ENCODE peak calls at places on chromosomes 3 and 15, in six cellular contexts. S, R, P, F, J and G are unnamed samples.
A peak's percentile ranks its signal among the peaks of the same experiment; 100 is the strongest.

GRCh38 chr3:194166682-194167479 is 30.9 kb downstream of the HES1 start:
- DNase-seq in P (no peak), J (no peak), S (no peak), F (no peak), R (no peak), G (peak; percentile 63)

GRCh38 chr15:80418892-80419537 is 14.8 kb downstream of the ARNT2 start:
- DNase-seq in J (no peak), F (peak; percentile 57), S (peak; percentile 33), R (peak; percentile 61), P (no peak), G (peak; percentile 75)

GRCh38 chr3:111749171-111750170 is 109.6 kb upstream of the PHLDB2 start:
- DNase-seq in J (no peak), F (no peak), P (no peak), S (no peak), R (no peak), G (peak; percentile 14)

GRCh38 chr3:15728766-15729165 is 69.0 kb downstream of the ANKRD28 start:
- DNase-seq in S (no peak), P (no peak), R (no peak), J (no peak), F (no peak), G (no peak)

GRCh38 chr3:192947421-192947820 is 29.8 kb upstream of the MB21D2 start:
- DNase-seq in R (no peak), F (no peak), S (no peak), P (no peak), J (no peak), G (no peak)

GRCh38 chr3:42511196-42511595 is 8.8 kb downstream of the VIPR1 start:
- DNase-seq in R (no peak), J (no peak), S (no peak), P (no peak), F (no peak), G (no peak)

GRCh38 chr15:50066202-50066601 is 52.8 kb downstream of the ATP8B4 start:
- DNase-seq in J (no peak), R (no peak), P (no peak), F (peak; percentile 34), S (no peak), G (no peak)

GRCh38 chr3:111392911-111393351 is 149.1 kb upstream of the CD96 start:
- DNase-seq in S (no peak), R (no peak), J (no peak), P (no peak), F (peak; percentile 16), G (no peak)

GRCh38 chr3:114706591-114707224 is 412.9 kb downstream of the TIGIT start:
- DNase-seq in F (no peak), R (peak; percentile 7), S (no peak), J (no peak), P (no peak), G (no peak)

GRCh38 chr15:35567392-35567791 is 21.4 kb upstream of the DPH6 start:
- DNase-seq in S (no peak), P (no peak), J (no peak), R (no peak), F (no peak), G (no peak)

GRCh38 chr3:172261053-172261452 is 187.2 kb downstream of the GHSR start:
- DNase-seq in S (no peak), J (no peak), R (no peak), P (no peak), F (no peak), G (no peak)

GRCh38 chr3:62095756-62096155 is 277.6 kb downstream of the FEZF2 start:
- DNase-seq in J (no peak), P (no peak), F (no peak), R (no peak), S (no peak), G (no peak)

GRCh38 chr15:39188930-39189329 is 391.9 kb upstream of the THBS1 start:
- DNase-seq in P (no peak), S (no peak), J (no peak), F (no peak), R (no peak), G (no peak)

GRCh38 chr3:12681586-12682371 is 17.9 kb upstream of the RAF1 start:
- DNase-seq in R (no peak), J (no peak), F (no peak), P (no peak), S (no peak), G (no peak)

GRCh38 chr15:37771462-37771861 is 163.0 kb upstream of the TMCO5A start:
- DNase-seq in P (no peak), R (no peak), F (no peak), S (no peak), J (no peak), G (no peak)

GRCh38 chr3:9101286-9101685 is 138.0 kb upstream of the RAD18 start:
- DNase-seq in F (no peak), R (no peak), P (no peak), S (no peak), J (no peak), G (no peak)

GRCh38 chr3:194329566-194329965 is 21.6 kb downstream of the CPN2 start:
- DNase-seq in R (no peak), P (no peak), F (no peak), J (no peak), S (no peak), G (no peak)

GRCh38 chr3:12138044-12138443 is 20.7 kb downstream of the TIMP4 start:
- DNase-seq in F (peak; percentile 50), J (no peak), R (no peak), S (no peak), P (no peak), G (peak; percentile 19)

GRCh38 chr3:171356251-171356650 is 104.0 kb downstream of the TNIK start:
- DNase-seq in F (no peak), R (no peak), S (no peak), J (no peak), P (no peak), G (no peak)

GRCh38 chr15:59362339-59362738 is 10.3 kb downstream of the MYO1E start:
- DNase-seq in J (no peak), R (no peak), S (no peak), P (no peak), F (no peak), G (no peak)

GRCh38 chr3:148078659-148079058 is 619.0 kb upstream of the AGTR1 start:
- DNase-seq in R (no peak), F (no peak), S (no peak), P (no peak), J (no peak), G (no peak)

GRCh38 chr15:80275946-80276345 is 23.9 kb upstream of the CTXND1 start:
- DNase-seq in S (no peak), F (no peak), P (no peak), R (no peak), J (peak; percentile 60), G (no peak)

GRCh38 chr3:170741756-170742530 is 128.1 kb downstream of the RPL22L1 start:
- DNase-seq in F (no peak), J (no peak), P (no peak), R (no peak), S (no peak), G (no peak)

GRCh38 chr3:42708611-42709151 is 6.1 kb upstream of the HHATL start:
- DNase-seq in F (no peak), J (peak; percentile 77), P (peak; percentile 57), R (no peak), S (no peak), G (peak; percentile 2)

GRCh38 chr3:74605437-74605836 is 9.0 kb downstream of the CNTN3 start:
- DNase-seq in P (no peak), J (no peak), S (no peak), R (no peak), F (no peak), G (no peak)

GRCh38 chr15:72342385-72342784 is 22.4 kb upstream of the CELF6 start:
- DNase-seq in P (no peak), J (peak; percentile 78), R (peak; percentile 31), S (peak; percentile 56), F (peak; percentile 54), G (peak; percentile 28)